ENCODE peak calls at places on chromosomes 5 and 9, in nine cellular contexts. Q, C, F, D, W, B, G, J and N are unnamed samples.

GRCh38 chr9:136437430-136437829 is 2.2 kb downstream of the INPP5E start:
- DNase-seq in Q (no peak), C (peak), F (no peak), D (peak), W (peak), B (no peak), G (no peak), J (no peak), N (peak)

GRCh38 chr5:54007822-54008777 is 302.3 kb downstream of the ARL15 start:
- DNase-seq in Q (no peak), C (no peak), F (no peak), D (no peak), W (no peak), B (no peak), G (no peak), J (no peak), N (peak)

GRCh38 chr5:174195517-174195916 is 150.0 kb downstream of the NSG2 start:
- DNase-seq in Q (no peak), C (no peak), F (no peak), D (no peak), W (no peak), B (no peak), G (no peak), J (no peak), N (no peak)

GRCh38 chr9:35616681-35617459 is 1.3 kb downstream of the CD72 start:
- DNase-seq in Q (peak), C (peak), F (peak), D (no peak), W (peak), B (no peak), G (peak), J (peak), N (peak)

GRCh38 chr9:134399435-134400056 is 73.3 kb downstream of the RXRA start:
- DNase-seq in Q (no peak), C (no peak), F (no peak), D (no peak), W (peak), B (no peak), G (no peak), J (no peak), N (peak)

GRCh38 chr9:127910613-127911205 is 6.1 kb downstream of the ST6GALNAC4 start:
- DNase-seq in Q (no peak), C (peak), F (no peak), D (no peak), W (peak), B (peak), G (no peak), J (peak), N (peak)

GRCh38 chr5:16540421-16540820 is 74.8 kb upstream of the ZNF622 start:
- DNase-seq in Q (no peak), C (peak), F (no peak), D (peak), W (peak), B (no peak), G (no peak), J (no peak), N (peak)

GRCh38 chr9:81174023-81174422 is 515.3 kb downstream of the TLE1 start:
- DNase-seq in Q (no peak), C (no peak), F (no peak), D (no peak), W (no peak), B (no peak), G (no peak), J (no peak), N (no peak)

GRCh38 chr5:12111263-12111662 is 207.0 kb upstream of the CTNND2 start:
- DNase-seq in Q (no peak), C (no peak), F (no peak), D (no peak), W (no peak), B (no peak), G (no peak), J (no peak), N (no peak)

GRCh38 chr5:3226171-3226570 is 369.5 kb upstream of the IRX1 start:
- DNase-seq in Q (no peak), C (peak), F (no peak), D (no peak), W (no peak), B (no peak), G (no peak), J (no peak), N (no peak)

GRCh38 chr9:9998491-9999287 is 614.1 kb downstream of the PTPRD start:
- DNase-seq in Q (peak), C (no peak), F (no peak), D (no peak), W (no peak), B (peak), G (no peak), J (no peak), N (no peak)

GRCh38 chr9:123525957-123526356 is 170.0 kb downstream of the CRB2 start:
- DNase-seq in Q (no peak), C (no peak), F (no peak), D (no peak), W (no peak), B (no peak), G (no peak), J (no peak), N (no peak)

GRCh38 chr5:161703528-161703927 is 18.0 kb downstream of the GABRA6 start:
- DNase-seq in Q (no peak), C (no peak), F (no peak), D (no peak), W (no peak), B (no peak), G (no peak), J (no peak), N (no peak)